ENCODE peak calls at places on chromosomes 5 and 9, in six cellular contexts. One of them, this sample, is unnamed.

GRCh38 chr9:79140751-79141150 is 431.0 kb upstream of the TLE4 start:
- DNase-seq in cardiac fibroblast: no peak
- DNase-seq in CD8-positive, alpha-beta memory T cell: no peak
- DNase-seq in spleen: no peak
- DNase-seq in fibroblast of lung: no peak
- DNase-seq in heart right ventricle: no peak
- DNase-seq in this sample: no peak

GRCh38 chr5:126965061-126965475 is 65.3 kb downstream of the MARCHF3 start:
- DNase-seq in cardiac fibroblast: peak; percentile 99
- DNase-seq in CD8-positive, alpha-beta memory T cell: no peak
- DNase-seq in spleen: no peak
- DNase-seq in fibroblast of lung: peak; percentile 84
- DNase-seq in heart right ventricle: no peak
- DNase-seq in this sample: no peak

GRCh38 chr5:135211791-135212190 is 177.8 kb upstream of the PITX1 start:
- DNase-seq in cardiac fibroblast: no peak
- DNase-seq in CD8-positive, alpha-beta memory T cell: no peak
- DNase-seq in spleen: no peak
- DNase-seq in fibroblast of lung: no peak
- DNase-seq in heart right ventricle: no peak
- DNase-seq in this sample: peak; percentile 43

GRCh38 chr5:143775258-143775657 is 36.7 kb upstream of the HMHB1 start:
- DNase-seq in cardiac fibroblast: peak; percentile 71
- DNase-seq in CD8-positive, alpha-beta memory T cell: no peak
- DNase-seq in spleen: no peak
- DNase-seq in fibroblast of lung: peak; percentile 70
- DNase-seq in heart right ventricle: no peak
- DNase-seq in this sample: no peak

GRCh38 chr9:88302579-88303324 is 85.5 kb upstream of the SPIN1 start:
- DNase-seq in cardiac fibroblast: no peak
- DNase-seq in CD8-positive, alpha-beta memory T cell: no peak
- DNase-seq in spleen: no peak
- DNase-seq in fibroblast of lung: no peak
- DNase-seq in heart right ventricle: no peak
- DNase-seq in this sample: no peak

GRCh38 chr5:6484446-6484845 is 35.8 kb downstream of the UBE2QL1 start:
- DNase-seq in cardiac fibroblast: no peak
- DNase-seq in CD8-positive, alpha-beta memory T cell: no peak
- DNase-seq in spleen: no peak
- DNase-seq in fibroblast of lung: no peak
- DNase-seq in heart right ventricle: no peak
- DNase-seq in this sample: no peak

GRCh38 chr5:178590141-178590923 is at the start of gene COL23A1:
- DNase-seq in cardiac fibroblast: peak; percentile 47
- DNase-seq in CD8-positive, alpha-beta memory T cell: peak; percentile 13
- DNase-seq in spleen: peak; percentile 90
- DNase-seq in fibroblast of lung: peak; percentile 60
- DNase-seq in heart right ventricle: peak; percentile 74
- DNase-seq in this sample: peak; percentile 76

GRCh38 chr5:157998021-157998504 is 139.1 kb upstream of the CLINT1 start:
- DNase-seq in cardiac fibroblast: peak; percentile 60
- DNase-seq in CD8-positive, alpha-beta memory T cell: no peak
- DNase-seq in spleen: no peak
- DNase-seq in fibroblast of lung: peak; percentile 32
- DNase-seq in heart right ventricle: no peak
- DNase-seq in this sample: no peak

GRCh38 chr9:31137850-31138160 is 1246.6 kb upstream of the ACO1 start:
- DNase-seq in cardiac fibroblast: no peak
- DNase-seq in CD8-positive, alpha-beta memory T cell: no peak
- DNase-seq in spleen: no peak
- DNase-seq in fibroblast of lung: peak; percentile 52
- DNase-seq in heart right ventricle: no peak
- DNase-seq in this sample: no peak

GRCh38 chr5:106288977-106289376 is 1381.8 kb downstream of the EFNA5 start:
- DNase-seq in cardiac fibroblast: peak; percentile 7
- DNase-seq in CD8-positive, alpha-beta memory T cell: no peak
- DNase-seq in spleen: no peak
- DNase-seq in fibroblast of lung: peak; percentile 10
- DNase-seq in heart right ventricle: no peak
- DNase-seq in this sample: no peak

GRCh38 chr5:177538876-177539275 is 15.5 kb downstream of the FAM193B start:
- DNase-seq in cardiac fibroblast: no peak
- DNase-seq in CD8-positive, alpha-beta memory T cell: no peak
- DNase-seq in spleen: no peak
- DNase-seq in fibroblast of lung: no peak
- DNase-seq in heart right ventricle: no peak
- DNase-seq in this sample: no peak
- H3K4me3 ChIP-seq in cardiac fibroblast: no peak overlapping the region
- H3K4me3 ChIP-seq in CD8-positive, alpha-beta memory T cell: no peak overlapping the region
- H3K4me3 ChIP-seq in spleen: no peak overlapping the region
- H3K4me3 ChIP-seq in fibroblast of lung: no peak overlapping the region
- H3K4me3 ChIP-seq in heart right ventricle: no peak overlapping the region
- H3K4me3 ChIP-seq in this sample: no peak overlapping the region

DNA sequence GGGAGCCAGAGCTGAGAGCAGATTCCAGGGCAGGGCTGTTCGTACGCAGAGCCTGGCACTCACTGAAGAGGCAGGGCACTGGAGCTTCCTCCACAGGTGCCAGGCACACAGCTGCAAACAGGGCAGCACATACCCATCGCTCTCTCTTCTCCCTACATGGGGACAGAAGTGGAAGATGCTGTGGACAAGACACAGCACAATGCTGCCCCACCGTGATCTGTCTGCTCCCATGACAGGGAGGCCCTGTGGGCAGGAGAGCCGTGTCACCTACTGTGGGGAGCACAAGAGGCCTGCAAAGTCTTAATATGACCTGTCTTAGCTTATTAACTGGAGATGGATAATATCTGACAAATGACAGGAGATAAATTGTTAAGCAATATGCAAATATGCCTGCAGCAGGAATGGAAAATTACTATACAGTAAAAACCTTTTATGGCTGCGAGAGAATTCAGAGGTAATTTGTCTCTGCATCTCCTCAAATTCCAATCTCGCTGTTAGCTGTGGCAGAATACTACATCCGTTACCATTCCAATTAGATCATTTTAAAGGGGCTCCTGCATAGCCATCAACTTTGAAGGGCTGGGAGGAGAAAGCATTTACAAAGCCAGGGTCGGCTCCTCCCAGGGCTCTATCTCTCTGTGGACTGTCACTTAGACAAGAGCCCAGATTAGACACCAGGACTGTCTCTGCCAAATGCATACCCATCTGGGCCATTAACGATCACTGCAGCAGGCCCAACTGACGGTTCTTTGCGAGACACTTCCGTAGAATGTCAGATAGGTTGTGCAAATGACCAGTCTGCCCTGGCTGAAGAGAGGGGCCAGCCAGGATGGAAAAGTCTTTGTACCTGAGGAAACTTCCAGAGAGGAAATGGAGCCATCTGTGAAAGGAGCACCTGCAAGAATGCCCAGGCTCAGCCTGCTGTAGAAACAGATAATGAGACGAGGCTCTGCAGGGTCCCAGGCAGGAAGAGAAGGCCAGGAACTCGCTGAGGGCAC is 90.7 kb upstream of the FSTL4 start:
- DNase-seq in cardiac fibroblast: no peak
- DNase-seq in CD8-positive, alpha-beta memory T cell: no peak
- DNase-seq in spleen: peak; percentile 42
- DNase-seq in fibroblast of lung: no peak
- DNase-seq in heart right ventricle: no peak
- DNase-seq in this sample: no peak
- H3K4me3 ChIP-seq in cardiac fibroblast: no peak overlapping the region
- H3K4me3 ChIP-seq in CD8-positive, alpha-beta memory T cell: no peak overlapping the region
- H3K4me3 ChIP-seq in spleen: no peak overlapping the region
- H3K4me3 ChIP-seq in fibroblast of lung: no peak overlapping the region
- H3K4me3 ChIP-seq in heart right ventricle: no peak overlapping the region
- H3K4me3 ChIP-seq in this sample: no peak overlapping the region

GRCh38 chr5:141001466-141001853 is 35.2 kb downstream of the PCDHAC2 start:
- DNase-seq in cardiac fibroblast: no peak
- DNase-seq in CD8-positive, alpha-beta memory T cell: no peak
- DNase-seq in spleen: no peak
- DNase-seq in fibroblast of lung: no peak
- DNase-seq in heart right ventricle: no peak
- DNase-seq in this sample: no peak

GRCh38 chr5:141003026-141003425 is 36.8 kb downstream of the PCDHAC2 start:
- DNase-seq in cardiac fibroblast: no peak
- DNase-seq in CD8-positive, alpha-beta memory T cell: no peak
- DNase-seq in spleen: no peak
- DNase-seq in fibroblast of lung: no peak
- DNase-seq in heart right ventricle: no peak
- DNase-seq in this sample: no peak

GRCh38 chr5:141003791-141004601 is 37.7 kb downstream of the PCDHAC2 start:
- DNase-seq in cardiac fibroblast: peak; percentile 66
- DNase-seq in CD8-positive, alpha-beta memory T cell: no peak
- DNase-seq in spleen: no peak
- DNase-seq in fibroblast of lung: no peak
- DNase-seq in heart right ventricle: no peak
- DNase-seq in this sample: no peak

GRCh38 chr5:141001854-141002666 is 35.8 kb downstream of the PCDHAC2 start:
- DNase-seq in cardiac fibroblast: no peak
- DNase-seq in CD8-positive, alpha-beta memory T cell: no peak
- DNase-seq in spleen: no peak
- DNase-seq in fibroblast of lung: no peak
- DNase-seq in heart right ventricle: no peak
- DNase-seq in this sample: no peak

DNA sequence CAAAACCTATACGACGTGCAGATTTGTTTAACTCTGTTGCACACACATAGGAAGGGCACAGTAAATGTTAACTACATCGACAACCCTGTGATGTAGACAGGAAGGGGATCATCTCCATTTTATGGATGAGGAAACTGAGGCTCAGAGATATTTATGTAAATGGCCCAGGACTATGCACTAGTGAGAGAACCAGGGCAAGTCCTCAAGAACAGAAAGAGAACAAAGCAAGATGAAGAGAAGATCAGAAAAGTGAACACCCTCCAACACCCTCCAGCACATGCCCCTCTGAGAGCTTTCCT is 36.3 kb downstream of the PCDHAC2 start:
- DNase-seq in cardiac fibroblast: no peak
- DNase-seq in CD8-positive, alpha-beta memory T cell: no peak
- DNase-seq in spleen: no peak
- DNase-seq in fibroblast of lung: no peak
- DNase-seq in heart right ventricle: no peak
- DNase-seq in this sample: no peak
- H3K4me3 ChIP-seq in cardiac fibroblast: no peak overlapping the region
- H3K4me3 ChIP-seq in CD8-positive, alpha-beta memory T cell: no peak overlapping the region
- H3K4me3 ChIP-seq in spleen: no peak overlapping the region
- H3K4me3 ChIP-seq in fibroblast of lung: no peak overlapping the region
- H3K4me3 ChIP-seq in heart right ventricle: no peak overlapping the region
- H3K4me3 ChIP-seq in this sample: no peak overlapping the region

GRCh38 chr5:77942578-77943239 is 166.6 kb upstream of the TBCA start:
- DNase-seq in cardiac fibroblast: no peak
- DNase-seq in CD8-positive, alpha-beta memory T cell: no peak
- DNase-seq in spleen: no peak
- DNase-seq in fibroblast of lung: no peak
- DNase-seq in heart right ventricle: no peak
- DNase-seq in this sample: no peak

GRCh38 chr5:77936365-77936693 is 160.2 kb upstream of the TBCA start:
- DNase-seq in cardiac fibroblast: no peak
- DNase-seq in CD8-positive, alpha-beta memory T cell: no peak
- DNase-seq in spleen: no peak
- DNase-seq in fibroblast of lung: no peak
- DNase-seq in heart right ventricle: no peak
- DNase-seq in this sample: no peak

GRCh38 chr5:77935516-77936364 is 159.6 kb upstream of the TBCA start:
- DNase-seq in cardiac fibroblast: no peak
- DNase-seq in CD8-positive, alpha-beta memory T cell: no peak
- DNase-seq in spleen: no peak
- DNase-seq in fibroblast of lung: peak; percentile 17
- DNase-seq in heart right ventricle: no peak
- DNase-seq in this sample: no peak

DNA sequence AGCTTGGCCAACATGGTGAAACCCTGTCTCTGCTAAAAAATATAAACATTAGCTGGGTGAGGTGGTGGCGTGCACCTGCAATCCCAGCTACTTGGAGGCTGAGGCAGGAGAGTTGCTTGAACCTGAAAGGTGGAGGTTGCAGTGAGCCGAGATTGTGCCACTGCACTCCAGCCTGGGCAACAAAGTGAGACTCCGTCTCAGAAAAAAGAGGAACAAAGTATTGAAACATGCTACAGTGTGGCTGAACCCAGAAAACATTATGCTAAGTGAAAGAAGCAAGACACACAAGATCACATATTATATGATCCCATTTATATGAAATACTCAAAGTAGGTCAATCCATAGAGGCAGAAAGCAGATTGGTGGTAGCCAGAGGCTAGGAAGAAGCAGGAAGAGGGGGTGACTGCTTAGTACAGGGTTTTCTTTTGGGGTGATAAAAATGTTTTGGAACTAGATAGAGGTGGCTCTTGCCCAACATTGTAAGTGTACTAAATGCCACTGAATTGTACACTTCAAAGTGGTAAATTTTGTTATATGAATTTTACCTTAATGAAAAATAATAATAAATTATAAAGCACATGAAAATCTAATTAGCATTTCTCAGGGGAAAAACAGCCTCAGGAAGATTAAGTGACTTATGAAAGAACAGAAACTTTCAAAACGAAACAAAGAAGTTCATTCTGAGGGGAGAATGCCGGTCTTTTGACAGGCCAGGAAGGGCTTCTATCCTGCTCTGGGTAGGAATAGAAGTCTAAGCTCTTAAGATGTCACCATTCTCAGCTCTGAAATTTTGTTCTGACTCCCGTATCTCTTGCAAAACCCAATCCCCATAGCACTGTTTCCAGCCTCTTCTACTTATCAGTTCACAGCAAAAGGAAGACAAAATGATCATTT is 161.1 kb upstream of the TBCA start:
- DNase-seq in cardiac fibroblast: no peak
- DNase-seq in CD8-positive, alpha-beta memory T cell: no peak
- DNase-seq in spleen: no peak
- DNase-seq in fibroblast of lung: no peak
- DNase-seq in heart right ventricle: no peak
- DNase-seq in this sample: no peak
- H3K4me3 ChIP-seq in cardiac fibroblast: no peak overlapping the region
- H3K4me3 ChIP-seq in CD8-positive, alpha-beta memory T cell: no peak overlapping the region
- H3K4me3 ChIP-seq in spleen: no peak overlapping the region
- H3K4me3 ChIP-seq in fibroblast of lung: no peak overlapping the region
- H3K4me3 ChIP-seq in heart right ventricle: no peak overlapping the region
- H3K4me3 ChIP-seq in this sample: no peak overlapping the region

GRCh38 chr5:146877178-146877681 is 1.3 kb downstream of the PPP2R2B start:
- DNase-seq in cardiac fibroblast: no peak
- DNase-seq in CD8-positive, alpha-beta memory T cell: peak; percentile 1
- DNase-seq in spleen: no peak
- DNase-seq in fibroblast of lung: peak; percentile 26
- DNase-seq in heart right ventricle: no peak
- DNase-seq in this sample: no peak
- H3K4me3 ChIP-seq in cardiac fibroblast: no peak overlapping the region
- H3K4me3 ChIP-seq in CD8-positive, alpha-beta memory T cell: peak overlapping the region; percentile 63
- H3K4me3 ChIP-seq in spleen: peak overlapping the region; percentile 19
- H3K4me3 ChIP-seq in fibroblast of lung: peak overlapping the region; percentile 51
- H3K4me3 ChIP-seq in heart right ventricle: no peak overlapping the region
- H3K4me3 ChIP-seq in this sample: peak overlapping the region; percentile 93

GRCh38 chr9:112338561-112338960 is 5.1 kb upstream of the PTBP3 start:
- DNase-seq in cardiac fibroblast: peak; percentile 80
- DNase-seq in CD8-positive, alpha-beta memory T cell: no peak
- DNase-seq in spleen: no peak
- DNase-seq in fibroblast of lung: peak; percentile 77
- DNase-seq in heart right ventricle: no peak
- DNase-seq in this sample: no peak
- H3K4me3 ChIP-seq in cardiac fibroblast: no peak overlapping the region
- H3K4me3 ChIP-seq in CD8-positive, alpha-beta memory T cell: no peak overlapping the region
- H3K4me3 ChIP-seq in spleen: no peak overlapping the region
- H3K4me3 ChIP-seq in fibroblast of lung: no peak overlapping the region
- H3K4me3 ChIP-seq in heart right ventricle: no peak overlapping the region
- H3K4me3 ChIP-seq in this sample: no peak overlapping the region

GRCh38 chr5:167511276-167511675 is 780.2 kb upstream of the WWC1 start:
- DNase-seq in cardiac fibroblast: no peak
- DNase-seq in CD8-positive, alpha-beta memory T cell: no peak
- DNase-seq in spleen: no peak
- DNase-seq in fibroblast of lung: no peak
- DNase-seq in heart right ventricle: no peak
- DNase-seq in this sample: no peak
- H3K4me3 ChIP-seq in cardiac fibroblast: no peak overlapping the region
- H3K4me3 ChIP-seq in CD8-positive, alpha-beta memory T cell: no peak overlapping the region
- H3K4me3 ChIP-seq in spleen: no peak overlapping the region
- H3K4me3 ChIP-seq in fibroblast of lung: no peak overlapping the region
- H3K4me3 ChIP-seq in heart right ventricle: no peak overlapping the region
- H3K4me3 ChIP-seq in this sample: no peak overlapping the region

This sample was measured in coronary artery.